ENCODE peak calls at places on chromosomes 12 and 14, in ten cellular contexts. D, L, U, Q, A, I, P, X, W and C are unnamed samples.

GRCh38 chr12:69068431-69068830 is 135.5 kb upstream of the CPM start:
- DNase-seq in D (no peak), L (no peak), U (peak), Q (no peak), A (no peak), I (no peak), P (no peak), X (no peak), W (no peak), C (peak)

GRCh38 chr14:21780429-21781084 is 106.9 kb upstream of the OR4E1 start:
- DNase-seq in D (no peak), L (no peak), U (no peak), Q (no peak), A (no peak), I (no peak), P (no peak), X (no peak), W (no peak), C (no peak)

GRCh38 chr14:22536853-22537338 is 52.1 kb downstream of the DAD1 start:
- DNase-seq in D (no peak), L (peak), U (peak), Q (peak), A (peak), I (peak), P (no peak), X (peak), W (no peak), C (peak)

GRCh38 chr12:94973202-94973601 is 30.3 kb downstream of the NDUFA12 start:
- DNase-seq in D (no peak), L (no peak), U (no peak), Q (no peak), A (no peak), I (peak), P (no peak), X (peak), W (no peak), C (no peak)

GRCh38 chr14:37230551-37231194 is 32.9 kb downstream of the MIPOL1 start:
- DNase-seq in D (no peak), L (no peak), U (peak), Q (peak), A (no peak), I (peak), P (peak), X (no peak), W (peak), C (peak)

GRCh38 chr12:116336542-116337065 is 59.1 kb upstream of the MED13L start:
- DNase-seq in D (no peak), L (no peak), U (no peak), Q (peak), A (no peak), I (no peak), P (no peak), X (no peak), W (no peak), C (no peak)

GRCh38 chr12:94982456-94982855 is 21.0 kb downstream of the NDUFA12 start:
- DNase-seq in D (no peak), L (no peak), U (no peak), Q (no peak), A (no peak), I (no peak), P (no peak), X (no peak), W (no peak), C (no peak)

GRCh38 chr14:60789656-60790055 is 55.1 kb downstream of the MNAT1 start:
- DNase-seq in D (no peak), L (no peak), U (no peak), Q (no peak), A (no peak), I (no peak), P (no peak), X (no peak), W (no peak), C (no peak)

GRCh38 chr12:9750276-9751203 is 10.2 kb downstream of the CD69 start:
- DNase-seq in D (no peak), L (no peak), U (peak), Q (peak), A (no peak), I (peak), P (peak), X (peak), W (peak), C (peak)

GRCh38 chr12:113996026-113996425 is 29.9 kb upstream of the RBM19 start:
- DNase-seq in D (no peak), L (no peak), U (no peak), Q (peak), A (no peak), I (no peak), P (no peak), X (no peak), W (no peak), C (no peak)